ENCODE peak calls at places on chromosomes 2 and 18, in four cellular contexts. One of them, this sample, is unnamed. For H3K27me3, the result is how much of the 10 kb centered on the place peaks cover.

GRCh38 chr2:174333502-174334277 is 1.1 kb upstream of the SP9 start:
- DNase-seq in dorsolateral prefrontal cortex: no peak
- DNase-seq in adipocyte: no peak
- DNase-seq in astrocyte: no peak
- DNase-seq in this sample: no peak

GRCh38 chr18:58230438-58231179 is 186.6 kb downstream of the NEDD4L start:
- DNase-seq in adipocyte: no peak
- DNase-seq in dorsolateral prefrontal cortex: no peak
- DNase-seq in astrocyte: no peak
- DNase-seq in this sample: no peak

GRCh38 chr2:2689313-2689712 is 358.2 kb upstream of the MYT1L start:
- DNase-seq in dorsolateral prefrontal cortex: no peak
- DNase-seq in adipocyte: no peak
- DNase-seq in astrocyte: no peak
- DNase-seq in this sample: no peak

GRCh38 chr2:66565291-66565690 is 130.4 kb downstream of the MEIS1 start:
- DNase-seq in astrocyte: no peak
- DNase-seq in adipocyte: no peak
- DNase-seq in dorsolateral prefrontal cortex: no peak
- DNase-seq in this sample: peak

GRCh38 chr2:230863442-230864121 is 1.2 kb upstream of the ITM2C start:
- DNase-seq in dorsolateral prefrontal cortex: no peak
- DNase-seq in astrocyte: no peak
- DNase-seq in adipocyte: no peak
- DNase-seq in this sample: no peak

GRCh38 chr2:209431701-209432100 is 7.9 kb downstream of the MAP2 start:
- DNase-seq in dorsolateral prefrontal cortex: no peak
- DNase-seq in adipocyte: peak
- DNase-seq in astrocyte: peak
- DNase-seq in this sample: peak

GRCh38 chr2:46589381-46589780 is 110.0 kb downstream of the TMEM247 start:
- DNase-seq in dorsolateral prefrontal cortex: no peak
- DNase-seq in astrocyte: no peak
- DNase-seq in adipocyte: no peak
- DNase-seq in this sample: no peak

GRCh38 chr2:151238527-151239487 is 22.9 kb downstream of the RBM43 start:
- DNase-seq in adipocyte: peak
- DNase-seq in astrocyte: peak
- DNase-seq in dorsolateral prefrontal cortex: no peak
- DNase-seq in this sample: peak

GRCh38 chr2:170371231-170371630 is 193.3 kb downstream of the MYO3B start:
- DNase-seq in adipocyte: no peak
- DNase-seq in dorsolateral prefrontal cortex: no peak
- DNase-seq in astrocyte: no peak
- DNase-seq in this sample: no peak
- H3K27me3 ChIP-seq in adipocyte: under half
- H3K27me3 ChIP-seq in dorsolateral prefrontal cortex: under half
- H3K27me3 ChIP-seq in astrocyte: under half
- H3K27me3 ChIP-seq in this sample: under half

DNA sequence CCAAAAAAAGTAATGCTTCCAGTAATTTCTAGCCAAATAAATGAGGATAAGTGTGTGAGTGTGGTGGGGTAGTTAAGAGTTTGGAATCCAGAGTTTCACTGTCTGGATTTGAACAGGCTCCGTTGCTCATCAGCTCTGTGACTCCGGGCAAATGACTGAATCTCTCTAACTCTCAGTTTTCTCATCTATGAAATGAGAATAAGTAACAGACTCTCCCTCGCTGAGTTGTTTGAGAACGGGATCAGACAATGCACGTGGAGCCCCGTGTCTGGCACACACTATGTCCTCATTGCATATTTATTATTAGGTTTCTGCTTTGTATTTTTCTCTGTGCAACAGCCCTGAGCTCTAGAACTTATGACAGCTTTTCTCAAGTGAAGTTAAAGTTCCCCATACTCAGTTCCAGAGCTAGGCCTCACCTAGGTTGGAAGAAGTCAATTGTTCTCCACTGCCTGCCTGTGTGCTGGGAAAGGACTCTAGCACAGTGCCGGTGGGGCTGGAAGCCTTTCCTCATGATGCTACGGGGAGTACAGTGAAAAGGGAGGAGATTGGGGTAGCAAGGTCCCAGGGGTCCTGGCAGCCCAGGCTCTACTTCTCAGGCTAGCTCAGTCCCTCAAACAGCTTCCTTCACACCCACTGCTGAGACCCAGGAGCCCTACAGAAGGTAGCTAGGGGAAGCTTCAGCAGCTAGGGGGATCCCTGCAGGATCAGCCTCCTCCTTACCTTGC is 1.7 kb upstream of the ICOS start:
- DNase-seq in astrocyte: no peak
- DNase-seq in dorsolateral prefrontal cortex: no peak
- DNase-seq in adipocyte: no peak
- DNase-seq in this sample: no peak
- H3K27me3 ChIP-seq in astrocyte: under half
- H3K27me3 ChIP-seq in dorsolateral prefrontal cortex: under half
- H3K27me3 ChIP-seq in adipocyte: under half
- H3K27me3 ChIP-seq in this sample: under half

GRCh38 chr2:239000500-239001073 is 152.7 kb downstream of the TWIST2 start:
- DNase-seq in dorsolateral prefrontal cortex: no peak
- DNase-seq in adipocyte: no peak
- DNase-seq in astrocyte: no peak
- DNase-seq in this sample: no peak
- H3K27me3 ChIP-seq in dorsolateral prefrontal cortex: under half
- H3K27me3 ChIP-seq in adipocyte: under half
- H3K27me3 ChIP-seq in astrocyte: under half
- H3K27me3 ChIP-seq in this sample: under half

GRCh38 chr2:118580651-118581050 is 266.8 kb downstream of the EN1 start:
- DNase-seq in astrocyte: peak
- DNase-seq in adipocyte: no peak
- DNase-seq in dorsolateral prefrontal cortex: no peak
- DNase-seq in this sample: peak
- H3K27me3 ChIP-seq in astrocyte: under half
- H3K27me3 ChIP-seq in adipocyte: under half
- H3K27me3 ChIP-seq in dorsolateral prefrontal cortex: under half
- H3K27me3 ChIP-seq in this sample: under half

This sample was measured in MG63.